ENCODE peak calls at places on chromosomes 6 and 20, in five cellular contexts. G is A549, R is astrocyte of the spinal cord, J is WERI-Rb-1, M is fibroblast of mammary gland. S is an unnamed sample.

GRCh38 chr6:149079911-149080501 is 237.5 kb upstream of the TAB2 start:
- DNase-seq in G (no peak), R (peak), J (no peak), M (peak), S (no peak)

GRCh38 chr6:124339610-124340339 is 536.1 kb downstream of the NKAIN2 start:
- DNase-seq in G (no peak), R (no peak), J (no peak), M (no peak), S (no peak)

GRCh38 chr6:52990342-52990741 is 4.7 kb downstream of the GSTA4 start:
- DNase-seq in G (no peak), R (peak), J (no peak), M (peak), S (no peak)

GRCh38 chr6:129494586-129494985 is 215.4 kb downstream of the ARHGAP18 start:
- DNase-seq in G (no peak), R (no peak), J (no peak), M (no peak), S (no peak)

GRCh38 chr20:13205848-13206434 is 15.1 kb upstream of the ISM1 start:
- DNase-seq in G (no peak), R (no peak), J (no peak), M (no peak), S (no peak)

GRCh38 chr20:39778847-39779641 is 816.9 kb downstream of the DHX35 start:
- DNase-seq in G (no peak), R (peak), J (no peak), M (peak), S (peak)

GRCh38 chr6:34145161-34146020 is 496 bp downstream of the GRM4 start:
- DNase-seq in G (peak), R (peak), J (peak), M (peak), S (peak)

GRCh38 chr6:1525364-1526038 is 84.2 kb upstream of the FOXC1 start:
- DNase-seq in G (no peak), R (no peak), J (no peak), M (no peak), S (no peak)

GRCh38 chr6:37048851-37049734 is 43.6 kb downstream of the FGD2 start:
- DNase-seq in G (no peak), R (peak), J (no peak), M (peak), S (no peak)

GRCh38 chr6:152981989-152982767 is 663 bp downstream of the FBXO5 start:
- DNase-seq in G (no peak), R (no peak), J (peak), M (no peak), S (peak)

GRCh38 chr6:165055231-165055630 is 254.2 kb downstream of the C6orf118 start:
- DNase-seq in G (peak), R (peak), J (peak), M (no peak), S (peak)

GRCh38 chr6:11384531-11385309 is 152.3 kb upstream of the NEDD9 start:
- DNase-seq in G (no peak), R (peak), J (no peak), M (peak), S (peak)

GRCh38 chr6:109325400-109325801 is 56.9 kb downstream of the CD164 start:
- DNase-seq in G (no peak), R (no peak), J (no peak), M (no peak), S (no peak)

GRCh38 chr20:41308726-41309413 is 8.7 kb downstream of the ZHX3 start:
- DNase-seq in G (no peak), R (no peak), J (no peak), M (peak), S (no peak)

GRCh38 chr6:168928012-168928411 is 325.6 kb downstream of the THBS2 start:
- DNase-seq in G (no peak), R (no peak), J (no peak), M (no peak), S (peak)

GRCh38 chr6:143884161-143884560 is 19.9 kb downstream of the ZC2HC1B start:
- DNase-seq in G (no peak), R (no peak), J (no peak), M (peak), S (no peak)

GRCh38 chr6:169416249-169416648 is 162.6 kb upstream of the THBS2 start:
- DNase-seq in G (no peak), R (no peak), J (no peak), M (peak), S (no peak)

GRCh38 chr6:56193846-56194245 is 53.5 kb downstream of the COL21A1 start:
- DNase-seq in G (no peak), R (peak), J (no peak), M (peak), S (no peak)

DNA sequence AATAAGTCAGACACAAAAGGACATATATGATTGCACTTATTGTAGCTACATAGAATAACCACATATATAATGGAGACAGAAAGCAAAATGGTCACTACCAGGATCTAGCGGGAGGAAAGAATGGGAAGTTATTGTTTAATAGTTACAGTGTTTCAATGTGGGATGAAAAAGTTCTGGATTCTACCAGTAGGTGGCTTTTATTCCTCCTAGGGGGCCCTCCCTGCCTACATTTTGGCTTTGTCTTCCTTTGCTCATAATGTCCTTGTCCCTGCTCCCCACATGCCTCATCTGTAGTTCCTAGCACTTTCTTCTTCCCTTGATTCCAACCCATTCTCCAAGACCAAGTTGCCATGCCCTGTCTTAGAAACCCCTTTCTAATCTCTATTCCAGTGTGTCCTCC is 16.3 kb downstream of the ZNF133 start:
- DNase-seq in G (no peak), R (no peak), J (no peak), M (no peak), S (no peak)
- TF ChIP-seq CTCF in G (no peak), R (no peak), J (peak), M (peak), S (peak)

GRCh38 chr20:62148908-62149314 is 5.3 kb downstream of the SS18L1 start:
- DNase-seq in G (no peak), R (no peak), J (no peak), M (no peak), S (peak)

GRCh38 chr20:62147528-62147927 is 4.0 kb downstream of the SS18L1 start:
- DNase-seq in G (no peak), R (no peak), J (no peak), M (no peak), S (no peak)

GRCh38 chr20:62150236-62150575 is 6.6 kb downstream of the SS18L1 start:
- DNase-seq in G (no peak), R (no peak), J (no peak), M (no peak), S (no peak)

GRCh38 chr20:62151225-62151624 is 7.7 kb downstream of the SS18L1 start:
- DNase-seq in G (no peak), R (no peak), J (no peak), M (no peak), S (no peak)

GRCh38 chr20:62149532-62150235 is 6.1 kb downstream of the SS18L1 start:
- DNase-seq in G (no peak), R (no peak), J (no peak), M (no peak), S (peak)
- H3K4me3 ChIP-seq in G (no peak), R (no peak), J (no peak), M (no peak), S (no peak)

GRCh38 chr6:85372188-85372914 is 77.5 kb upstream of the NT5E start:
- DNase-seq in G (no peak), R (no peak), J (no peak), M (peak), S (no peak)
- TF ChIP-seq CTCF in G (no peak), R (no peak), J (no peak), M (no peak), S (no peak)

DNA sequence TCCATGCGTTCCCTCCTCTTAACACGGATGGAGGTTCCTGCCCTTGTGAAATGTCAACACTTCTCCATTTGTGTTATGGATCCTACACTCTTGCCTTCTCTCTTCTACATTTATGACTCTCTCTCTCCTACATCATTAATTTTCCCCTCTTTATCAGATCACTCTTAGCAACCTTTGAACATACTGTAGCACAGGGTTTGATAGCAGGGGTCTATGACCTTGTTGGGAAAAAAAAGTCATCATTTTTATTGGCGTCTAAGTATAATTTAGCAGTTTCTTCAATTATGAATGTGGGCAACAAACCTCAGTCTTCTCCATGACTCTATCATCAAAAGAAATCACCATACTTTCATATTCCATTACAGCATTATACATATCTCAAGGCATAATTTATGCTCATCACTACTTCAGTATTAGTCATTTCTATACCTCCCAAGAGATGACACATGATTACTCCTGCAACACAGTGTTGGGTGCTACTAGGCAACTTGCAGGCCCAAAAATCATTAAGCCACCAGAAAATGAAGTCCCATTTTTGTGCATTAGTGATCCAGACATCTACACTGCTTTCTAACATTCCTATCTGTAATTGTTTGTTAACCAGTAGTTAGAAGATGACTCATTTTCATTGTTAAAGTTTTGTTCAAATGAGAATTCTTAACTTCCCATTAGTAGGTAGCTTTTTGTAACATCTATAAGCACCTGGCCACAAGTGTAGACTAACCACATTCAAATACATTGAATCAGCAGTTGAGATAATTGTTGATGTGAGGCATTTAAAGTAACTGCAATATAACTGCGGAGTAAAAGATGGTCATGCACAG is 9.5 kb downstream of the CYP39A1 start:
- DNase-seq in G (no peak), R (no peak), J (no peak), M (no peak), S (no peak)
- H3K4me3 ChIP-seq in G (no peak), R (no peak), J (no peak), M (no peak), S (no peak)

GRCh38 chr6:127422791-127423190 is 36.4 kb downstream of the KIAA0408 start:
- DNase-seq in G (no peak), R (no peak), J (no peak), M (no peak), S (no peak)

GRCh38 chr6:127415096-127415495 is 44.1 kb downstream of the KIAA0408 start:
- DNase-seq in G (no peak), R (no peak), J (no peak), M (no peak), S (no peak)

DNA sequence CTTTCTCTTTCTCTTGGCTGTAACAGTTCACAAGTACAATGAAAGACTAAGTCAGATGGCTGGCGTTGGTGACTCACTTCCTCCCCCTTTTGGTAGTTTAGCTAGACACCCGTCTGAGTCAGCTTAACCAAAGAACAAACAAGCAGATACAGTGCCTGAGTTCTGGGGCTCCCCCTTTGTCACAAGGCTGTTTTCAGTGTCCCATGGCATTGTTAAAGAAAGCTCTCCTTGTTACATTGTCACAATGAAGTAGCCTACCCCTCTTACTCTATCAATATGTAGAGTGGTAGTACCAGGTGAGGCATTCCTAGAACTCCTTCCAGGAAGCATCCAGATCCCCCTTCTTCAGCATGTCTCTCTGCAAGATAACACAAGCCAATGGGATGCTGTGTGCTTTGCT is 38.6 kb downstream of the KIAA0408 start:
- DNase-seq in G (peak), R (peak), J (peak), M (peak), S (peak)
- TF ChIP-seq CTCF in G (peak), R (peak), J (peak), M (peak), S (peak)

DNA sequence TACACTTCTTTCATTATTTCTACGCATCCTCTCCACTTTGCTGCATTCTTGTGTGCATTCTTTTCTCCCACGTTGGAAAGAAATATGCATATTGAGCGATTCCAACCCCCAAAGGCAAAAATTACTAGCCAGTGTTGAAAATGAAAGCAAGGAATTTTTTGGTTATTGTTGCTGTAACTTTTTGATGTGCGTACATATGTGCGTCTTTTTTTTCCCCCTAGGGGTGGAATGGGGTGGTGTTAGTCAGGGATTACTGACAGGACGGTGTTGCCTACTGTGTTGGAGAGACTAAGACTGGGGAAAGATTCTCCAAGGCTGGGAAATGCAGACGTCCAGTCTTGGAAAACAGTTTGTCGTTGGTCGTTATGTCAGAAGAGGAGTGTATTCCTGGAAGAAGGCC is 44.2 kb upstream of the ESR1 start:
- DNase-seq in G (no peak), R (peak), J (peak), M (peak), S (no peak)
- H3K4me3 ChIP-seq in G (no peak), R (no peak), J (no peak), M (peak), S (no peak)

S was measured in endodermal cell.